ENCODE peak calls at places on chromosomes 1 and 21, in six cellular contexts. U is mesothelial cell of epicardium, Q is progenitor cell of endocrine pancreas, V is cardiac fibroblast, Y is HFFc6, L is lower leg skin. C is an unnamed sample.

GRCh38 chr1:165871311-165872067 is 44.1 kb downstream of the UCK2 start:
- DNase-seq in U (no peak), Q (no peak), V (peak), Y (no peak), L (no peak), C (no peak)

GRCh38 chr1:212450331-212450881 is 17.7 kb downstream of the NENF start:
- DNase-seq in U (no peak), Q (no peak), V (no peak), Y (peak), L (no peak), C (no peak)

GRCh38 chr1:24705260-24706073 is 39.8 kb upstream of the CLIC4 start:
- DNase-seq in U (peak), Q (peak), V (peak), Y (no peak), L (peak), C (peak)

GRCh38 chr1:75129660-75130311 is 4.4 kb upstream of the LHX8 start:
- DNase-seq in U (no peak), Q (no peak), V (no peak), Y (no peak), L (no peak), C (no peak)

GRCh38 chr1:185608166-185608565 is 126.0 kb upstream of the HMCN1 start:
- DNase-seq in U (no peak), Q (no peak), V (peak), Y (peak), L (no peak), C (no peak)

GRCh38 chr1:201513498-201514243 is 6.7 kb upstream of the CSRP1 start:
- DNase-seq in U (no peak), Q (no peak), V (no peak), Y (no peak), L (no peak), C (no peak)

GRCh38 chr1:201750934-201751333 is 78.0 kb upstream of the IPO9 start:
- DNase-seq in U (no peak), Q (no peak), V (peak), Y (peak), L (no peak), C (no peak)

GRCh38 chr1:29397981-29398380 is 161.7 kb downstream of the PTPRU start:
- DNase-seq in U (no peak), Q (no peak), V (no peak), Y (no peak), L (peak), C (peak)

GRCh38 chr1:223776075-223776814 is 63.9 kb downstream of the CAPN2 start:
- DNase-seq in U (no peak), Q (no peak), V (peak), Y (peak), L (no peak), C (peak)

GRCh38 chr1:150841626-150842025 is 33.6 kb upstream of the CTSK start:
- DNase-seq in U (no peak), Q (no peak), V (no peak), Y (no peak), L (no peak), C (no peak)

GRCh38 chr1:151989131-151989868 is 4.4 kb downstream of the S100A10 start:
- DNase-seq in U (no peak), Q (no peak), V (peak), Y (peak), L (peak), C (peak)

GRCh38 chr1:3727042-3727824 is 25.0 kb upstream of the CCDC27 start:
- DNase-seq in U (no peak), Q (no peak), V (peak), Y (no peak), L (no peak), C (no peak)

GRCh38 chr1:87644033-87644432 is 315.4 kb downstream of the LMO4 start:
- DNase-seq in U (no peak), Q (no peak), V (no peak), Y (peak), L (no peak), C (no peak)

GRCh38 chr1:174965006-174965971 is 34.5 kb upstream of the CACYBP start:
- DNase-seq in U (no peak), Q (no peak), V (peak), Y (no peak), L (no peak), C (no peak)

GRCh38 chr1:45848714-45849113 is 45.3 kb downstream of the MAST2 start:
- DNase-seq in U (no peak), Q (no peak), V (no peak), Y (no peak), L (no peak), C (no peak)

GRCh38 chr1:241716915-241717651 is 65.0 kb downstream of the WDR64 start:
- DNase-seq in U (no peak), Q (no peak), V (peak), Y (peak), L (no peak), C (no peak)

GRCh38 chr1:234607091-234608025 is 2.6 kb downstream of the IRF2BP2 start:
- DNase-seq in U (no peak), Q (no peak), V (peak), Y (no peak), L (peak), C (no peak)

GRCh38 chr1:169928438-169929209 is 34.9 kb upstream of the SCYL3 start:
- DNase-seq in U (no peak), Q (no peak), V (peak), Y (peak), L (no peak), C (no peak)

GRCh38 chr21:27108228-27108627 is 141.3 kb upstream of the ADAMTS5 start:
- DNase-seq in U (no peak), Q (no peak), V (no peak), Y (peak), L (no peak), C (no peak)

GRCh38 chr1:217747156-217747769 is 116.1 kb downstream of the SPATA17 start:
- DNase-seq in U (no peak), Q (no peak), V (peak), Y (peak), L (no peak), C (no peak)

GRCh38 chr21:41961282-41961701 is 7.5 kb upstream of the C2CD2 start:
- DNase-seq in U (no peak), Q (no peak), V (peak), Y (no peak), L (no peak), C (no peak)

GRCh38 chr1:237868814-237869600 is 21.7 kb downstream of the ZP4 start:
- DNase-seq in U (no peak), Q (no peak), V (no peak), Y (no peak), L (no peak), C (no peak)

GRCh38 chr1:227777156-227777555 is 38.3 kb upstream of the PRSS38 start:
- DNase-seq in U (no peak), Q (no peak), V (no peak), Y (no peak), L (peak), C (no peak)

GRCh38 chr21:32658524-32658923 is 46.3 kb upstream of the CFAP298 start:
- DNase-seq in U (no peak), Q (no peak), V (no peak), Y (no peak), L (no peak), C (no peak)

GRCh38 chr1:13627128-13627527 is 43.5 kb downstream of the PDPN start:
- DNase-seq in U (no peak), Q (no peak), V (no peak), Y (no peak), L (no peak), C (no peak)

GRCh38 chr21:14968029-14968428 is 96.8 kb downstream of the NRIP1 start:
- DNase-seq in U (no peak), Q (no peak), V (peak), Y (no peak), L (no peak), C (no peak)

GRCh38 chr1:206464456-206464964 is 5.8 kb upstream of the IKBKE start:
- DNase-seq in U (no peak), Q (no peak), V (peak), Y (peak), L (no peak), C (peak)

GRCh38 chr1:119713039-119713537 is 1.4 kb downstream of the PHGDH start:
- DNase-seq in U (peak), Q (no peak), V (peak), Y (peak), L (no peak), C (peak)

GRCh38 chr1:17274186-17275170 is 25.6 kb downstream of the PADI3 start:
- DNase-seq in U (peak), Q (peak), V (peak), Y (peak), L (no peak), C (no peak)
- TF ChIP-seq CTCF in U (peak), Q (peak), V (peak), Y (peak), L (no peak), C (peak)

DNA sequence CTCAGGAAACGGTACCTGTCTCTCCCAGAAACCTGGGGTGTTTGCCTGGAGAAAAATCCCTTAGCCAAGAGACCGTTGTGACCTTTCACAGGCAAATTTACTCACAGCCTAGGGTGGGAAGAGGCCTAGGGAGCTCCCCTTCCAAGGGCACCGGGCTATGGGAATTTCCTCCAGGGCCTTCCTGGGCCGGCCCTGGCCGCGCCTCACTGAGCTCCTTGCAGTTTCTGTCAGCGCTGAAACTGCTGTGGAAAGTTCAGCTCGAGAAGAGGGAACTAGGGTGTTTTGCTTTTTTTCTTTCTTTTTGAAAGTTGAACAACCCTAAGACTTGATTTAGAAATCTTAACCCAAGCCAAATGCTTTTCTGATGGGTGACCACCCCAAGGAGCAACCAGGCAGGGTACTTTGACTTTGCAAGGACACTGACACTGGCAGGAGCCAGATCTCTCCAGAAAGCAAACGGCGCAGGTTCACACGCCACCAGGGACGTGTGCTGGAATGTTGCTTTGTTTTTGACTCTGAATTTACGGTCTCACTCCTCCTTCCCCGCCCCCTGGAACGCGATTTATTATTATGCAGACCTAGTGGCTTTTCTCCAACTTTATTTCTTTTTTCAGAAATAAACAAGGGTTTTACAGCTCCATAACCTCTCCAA is 229.6 kb upstream of the JUN start:
- DNase-seq in U (peak), Q (no peak), V (peak), Y (peak), L (peak), C (no peak)
- TF ChIP-seq CTCF in U (no peak), Q (no peak), V (no peak), Y (no peak), L (no peak), C (no peak)

GRCh38 chr1:229379901-229380300 is 37.1 kb upstream of the CCSAP start:
- DNase-seq in U (no peak), Q (no peak), V (no peak), Y (no peak), L (peak), C (no peak)

GRCh38 chr1:229380514-229381160 is 37.8 kb upstream of the CCSAP start:
- DNase-seq in U (no peak), Q (no peak), V (no peak), Y (no peak), L (peak), C (no peak)

GRCh38 chr1:229378586-229379442 is 36.0 kb upstream of the CCSAP start:
- DNase-seq in U (no peak), Q (no peak), V (peak), Y (no peak), L (peak), C (no peak)

GRCh38 chr1:229383188-229383587 is 40.3 kb upstream of the CCSAP start:
- DNase-seq in U (no peak), Q (no peak), V (no peak), Y (no peak), L (no peak), C (no peak)

GRCh38 chr1:229381234-229381633 is 38.4 kb upstream of the CCSAP start:
- DNase-seq in U (no peak), Q (no peak), V (no peak), Y (no peak), L (peak), C (no peak)
- TF ChIP-seq CTCF in U (no peak), Q (no peak), V (no peak), Y (no peak), L (no peak), C (no peak)

GRCh38 chr21:21373969-21374368 is 375.8 kb downstream of the NCAM2 start:
- DNase-seq in U (no peak), Q (no peak), V (peak), Y (no peak), L (no peak), C (no peak)
- TF ChIP-seq CTCF in U (no peak), Q (no peak), V (peak), Y (peak), L (no peak), C (peak)

GRCh38 chr1:160031368-160032164 is at the start of gene PIGM:
- DNase-seq in U (peak), Q (peak), V (peak), Y (peak), L (peak), C (peak)
- TF ChIP-seq CTCF in U (no peak), Q (no peak), V (no peak), Y (no peak), L (no peak), C (no peak)

DNA sequence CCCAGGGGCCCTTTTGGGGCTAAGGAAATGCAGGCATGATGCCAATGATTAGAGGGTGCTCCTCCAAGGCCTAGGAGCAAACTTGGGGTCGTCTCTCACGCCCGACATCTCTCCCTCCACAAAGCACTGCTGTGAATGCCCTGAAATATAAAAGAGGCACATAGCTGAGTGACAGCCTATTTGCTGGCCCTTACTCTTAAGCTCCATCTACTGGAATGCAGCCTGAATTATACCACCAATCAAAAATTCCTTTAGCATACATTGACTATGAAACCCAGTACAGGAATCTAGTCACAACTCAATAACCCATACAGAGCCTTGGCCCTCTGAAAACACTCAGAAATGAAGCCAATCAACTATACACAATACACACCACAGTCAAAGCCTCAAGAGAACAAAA is 105.5 kb downstream of the LRIG2 start:
- DNase-seq in U (no peak), Q (no peak), V (peak), Y (no peak), L (no peak), C (no peak)
- TF ChIP-seq CTCF in U (no peak), Q (no peak), V (peak), Y (no peak), L (no peak), C (no peak)

GRCh38 chr1:159089184-159089791 is 12.7 kb upstream of the AIM2 start:
- DNase-seq in U (no peak), Q (no peak), V (peak), Y (no peak), L (no peak), C (no peak)
- TF ChIP-seq CTCF in U (peak), Q (peak), V (peak), Y (peak), L (no peak), C (peak)

DNA sequence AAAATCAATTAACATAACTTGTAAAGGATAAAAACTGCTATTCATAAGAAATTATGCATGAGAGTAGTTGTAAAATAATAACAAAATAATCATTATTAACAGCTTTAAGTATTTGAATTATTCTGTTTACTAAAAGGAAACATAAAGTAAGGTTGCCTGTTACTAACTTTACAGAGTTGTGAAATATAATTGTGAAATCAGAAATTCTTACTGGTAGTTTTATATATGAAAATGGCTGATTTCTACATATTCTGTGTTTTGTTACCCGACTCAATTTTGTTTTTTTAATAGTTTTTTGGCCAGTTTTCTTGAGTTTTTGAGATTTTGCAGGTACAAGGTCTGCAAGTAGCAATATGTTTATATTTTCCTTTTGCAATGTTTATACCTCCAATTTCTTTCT is 27.8 kb downstream of the FNBP1L start:
- DNase-seq in U (no peak), Q (no peak), V (no peak), Y (no peak), L (no peak), C (no peak)
- TF ChIP-seq CTCF in U (no peak), Q (no peak), V (no peak), Y (no peak), L (no peak), C (no peak)

DNA sequence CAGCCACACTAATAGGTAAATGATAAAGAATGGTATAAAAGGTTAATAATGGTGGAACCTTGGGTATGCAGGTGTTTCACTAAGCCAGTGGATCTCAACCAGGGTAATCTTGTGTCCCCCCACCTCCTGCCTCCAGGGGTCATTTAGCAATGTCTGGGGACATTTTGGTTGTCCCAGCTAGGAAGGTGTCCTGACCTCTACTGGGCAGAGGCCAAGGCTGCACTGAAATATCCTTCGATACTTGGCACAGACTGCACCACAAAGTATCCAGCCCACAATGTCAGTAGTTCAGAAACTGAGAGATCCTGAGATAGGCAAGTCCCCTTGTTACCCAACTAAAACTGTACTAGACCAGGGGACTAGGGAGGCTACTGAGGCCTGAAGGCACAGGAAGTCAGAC is 113.6 kb upstream of the TIAM1 start:
- DNase-seq in U (no peak), Q (no peak), V (no peak), Y (no peak), L (no peak), C (no peak)
- TF ChIP-seq CTCF in U (no peak), Q (peak), V (no peak), Y (no peak), L (no peak), C (no peak)